ENCODE peak calls at places on chromosomes 1 and 21, in six cellular contexts. One of them, this sample, is unnamed.

GRCh38 chr1:62398377-62398776 is 38.5 kb upstream of the USP1 start:
- DNase-seq in activated CD4-positive, CD25-positive, alpha-beta regulatory T cell treated with anti-CD3 and anti-CD28 coated beads, Interleukin-2, amount 50 U/mL, for 72 hours: no peak
- DNase-seq in non-pigmented ciliary epithelial cell: peak
- DNase-seq in central memory CD4-positive, alpha-beta T cell: no peak
- DNase-seq in psoas muscle: no peak
- DNase-seq in astrocyte of the cerebellum: peak
- DNase-seq in this sample: peak

GRCh38 chr1:53696578-53696977 is 42.4 kb downstream of the GLIS1 start:
- DNase-seq in psoas muscle: no peak
- DNase-seq in activated CD4-positive, CD25-positive, alpha-beta regulatory T cell treated with anti-CD3 and anti-CD28 coated beads, Interleukin-2, amount 50 U/mL, for 72 hours: no peak
- DNase-seq in central memory CD4-positive, alpha-beta T cell: no peak
- DNase-seq in non-pigmented ciliary epithelial cell: no peak
- DNase-seq in astrocyte of the cerebellum: no peak
- DNase-seq in this sample: no peak

GRCh38 chr1:214665606-214666110 is 62.7 kb downstream of the CENPF start:
- DNase-seq in non-pigmented ciliary epithelial cell: no peak
- DNase-seq in central memory CD4-positive, alpha-beta T cell: no peak
- DNase-seq in activated CD4-positive, CD25-positive, alpha-beta regulatory T cell treated with anti-CD3 and anti-CD28 coated beads, Interleukin-2, amount 50 U/mL, for 72 hours: no peak
- DNase-seq in psoas muscle: no peak
- DNase-seq in astrocyte of the cerebellum: no peak
- DNase-seq in this sample: peak

GRCh38 chr1:178271471-178271870 is 177.6 kb downstream of the RASAL2 start:
- DNase-seq in non-pigmented ciliary epithelial cell: no peak
- DNase-seq in psoas muscle: no peak
- DNase-seq in central memory CD4-positive, alpha-beta T cell: no peak
- DNase-seq in astrocyte of the cerebellum: no peak
- DNase-seq in activated CD4-positive, CD25-positive, alpha-beta regulatory T cell treated with anti-CD3 and anti-CD28 coated beads, Interleukin-2, amount 50 U/mL, for 72 hours: no peak
- DNase-seq in this sample: no peak

GRCh38 chr1:7229186-7229585 is 443.9 kb downstream of the CAMTA1 start:
- DNase-seq in activated CD4-positive, CD25-positive, alpha-beta regulatory T cell treated with anti-CD3 and anti-CD28 coated beads, Interleukin-2, amount 50 U/mL, for 72 hours: no peak
- DNase-seq in psoas muscle: no peak
- DNase-seq in non-pigmented ciliary epithelial cell: no peak
- DNase-seq in central memory CD4-positive, alpha-beta T cell: no peak
- DNase-seq in astrocyte of the cerebellum: no peak
- DNase-seq in this sample: no peak

GRCh38 chr1:21649315-21649714 is 19.8 kb downstream of the RAP1GAP start:
- DNase-seq in central memory CD4-positive, alpha-beta T cell: no peak
- DNase-seq in non-pigmented ciliary epithelial cell: no peak
- DNase-seq in activated CD4-positive, CD25-positive, alpha-beta regulatory T cell treated with anti-CD3 and anti-CD28 coated beads, Interleukin-2, amount 50 U/mL, for 72 hours: no peak
- DNase-seq in astrocyte of the cerebellum: no peak
- DNase-seq in psoas muscle: no peak
- DNase-seq in this sample: no peak

GRCh38 chr1:35691571-35692220 is 27.0 kb downstream of the C1orf216 start:
- DNase-seq in psoas muscle: no peak
- DNase-seq in non-pigmented ciliary epithelial cell: no peak
- DNase-seq in activated CD4-positive, CD25-positive, alpha-beta regulatory T cell treated with anti-CD3 and anti-CD28 coated beads, Interleukin-2, amount 50 U/mL, for 72 hours: no peak
- DNase-seq in central memory CD4-positive, alpha-beta T cell: no peak
- DNase-seq in astrocyte of the cerebellum: no peak
- DNase-seq in this sample: no peak

GRCh38 chr1:117001254-117001927 is at the start of gene CD101:
- DNase-seq in activated CD4-positive, CD25-positive, alpha-beta regulatory T cell treated with anti-CD3 and anti-CD28 coated beads, Interleukin-2, amount 50 U/mL, for 72 hours: no peak
- DNase-seq in central memory CD4-positive, alpha-beta T cell: no peak
- DNase-seq in non-pigmented ciliary epithelial cell: no peak
- DNase-seq in psoas muscle: no peak
- DNase-seq in astrocyte of the cerebellum: no peak
- DNase-seq in this sample: no peak

GRCh38 chr1:79859212-79859948 is 852.9 kb upstream of the ADGRL4 start:
- DNase-seq in non-pigmented ciliary epithelial cell: peak
- DNase-seq in psoas muscle: no peak
- DNase-seq in activated CD4-positive, CD25-positive, alpha-beta regulatory T cell treated with anti-CD3 and anti-CD28 coated beads, Interleukin-2, amount 50 U/mL, for 72 hours: no peak
- DNase-seq in astrocyte of the cerebellum: peak
- DNase-seq in central memory CD4-positive, alpha-beta T cell: no peak
- DNase-seq in this sample: peak

GRCh38 chr1:111142358-111142975 is 2.4 kb downstream of the CEPT1 start:
- DNase-seq in activated CD4-positive, CD25-positive, alpha-beta regulatory T cell treated with anti-CD3 and anti-CD28 coated beads, Interleukin-2, amount 50 U/mL, for 72 hours: no peak
- DNase-seq in psoas muscle: no peak
- DNase-seq in non-pigmented ciliary epithelial cell: no peak
- DNase-seq in astrocyte of the cerebellum: no peak
- DNase-seq in central memory CD4-positive, alpha-beta T cell: no peak
- DNase-seq in this sample: no peak

GRCh38 chr1:56803561-56804156 is 15.5 kb downstream of the FYB2 start:
- DNase-seq in astrocyte of the cerebellum: no peak
- DNase-seq in central memory CD4-positive, alpha-beta T cell: no peak
- DNase-seq in non-pigmented ciliary epithelial cell: no peak
- DNase-seq in psoas muscle: no peak
- DNase-seq in activated CD4-positive, CD25-positive, alpha-beta regulatory T cell treated with anti-CD3 and anti-CD28 coated beads, Interleukin-2, amount 50 U/mL, for 72 hours: no peak
- DNase-seq in this sample: peak

GRCh38 chr1:212782422-212783154 is 9.0 kb downstream of the NSL1 start:
- DNase-seq in psoas muscle: no peak
- DNase-seq in astrocyte of the cerebellum: no peak
- DNase-seq in activated CD4-positive, CD25-positive, alpha-beta regulatory T cell treated with anti-CD3 and anti-CD28 coated beads, Interleukin-2, amount 50 U/mL, for 72 hours: no peak
- DNase-seq in central memory CD4-positive, alpha-beta T cell: no peak
- DNase-seq in non-pigmented ciliary epithelial cell: no peak
- DNase-seq in this sample: peak

GRCh38 chr1:100423832-100424337 is 71.6 kb downstream of the CDC14A start:
- DNase-seq in astrocyte of the cerebellum: no peak
- DNase-seq in psoas muscle: no peak
- DNase-seq in activated CD4-positive, CD25-positive, alpha-beta regulatory T cell treated with anti-CD3 and anti-CD28 coated beads, Interleukin-2, amount 50 U/mL, for 72 hours: peak
- DNase-seq in central memory CD4-positive, alpha-beta T cell: peak
- DNase-seq in non-pigmented ciliary epithelial cell: no peak
- DNase-seq in this sample: no peak

GRCh38 chr1:230345139-230345885 is 80.8 kb downstream of the PGBD5 start:
- DNase-seq in central memory CD4-positive, alpha-beta T cell: no peak
- DNase-seq in activated CD4-positive, CD25-positive, alpha-beta regulatory T cell treated with anti-CD3 and anti-CD28 coated beads, Interleukin-2, amount 50 U/mL, for 72 hours: no peak
- DNase-seq in non-pigmented ciliary epithelial cell: no peak
- DNase-seq in psoas muscle: no peak
- DNase-seq in astrocyte of the cerebellum: no peak
- DNase-seq in this sample: no peak

GRCh38 chr1:100290291-100290690 is 24.3 kb downstream of the RTCA start:
- DNase-seq in activated CD4-positive, CD25-positive, alpha-beta regulatory T cell treated with anti-CD3 and anti-CD28 coated beads, Interleukin-2, amount 50 U/mL, for 72 hours: no peak
- DNase-seq in astrocyte of the cerebellum: no peak
- DNase-seq in central memory CD4-positive, alpha-beta T cell: no peak
- DNase-seq in non-pigmented ciliary epithelial cell: no peak
- DNase-seq in psoas muscle: no peak
- DNase-seq in this sample: peak

GRCh38 chr1:226268421-226269124 is 40.4 kb downstream of the LIN9 start:
- DNase-seq in central memory CD4-positive, alpha-beta T cell: no peak
- DNase-seq in astrocyte of the cerebellum: no peak
- DNase-seq in non-pigmented ciliary epithelial cell: peak
- DNase-seq in psoas muscle: no peak
- DNase-seq in activated CD4-positive, CD25-positive, alpha-beta regulatory T cell treated with anti-CD3 and anti-CD28 coated beads, Interleukin-2, amount 50 U/mL, for 72 hours: no peak
- DNase-seq in this sample: peak

GRCh38 chr1:31063636-31064035 is 1.9 kb downstream of the PUM1 start:
- DNase-seq in astrocyte of the cerebellum: no peak
- DNase-seq in non-pigmented ciliary epithelial cell: no peak
- DNase-seq in psoas muscle: no peak
- DNase-seq in activated CD4-positive, CD25-positive, alpha-beta regulatory T cell treated with anti-CD3 and anti-CD28 coated beads, Interleukin-2, amount 50 U/mL, for 72 hours: no peak
- DNase-seq in central memory CD4-positive, alpha-beta T cell: no peak
- DNase-seq in this sample: peak

GRCh38 chr1:9490605-9491339 is 48.5 kb upstream of the SLC25A33 start:
- DNase-seq in non-pigmented ciliary epithelial cell: peak
- DNase-seq in central memory CD4-positive, alpha-beta T cell: peak
- DNase-seq in psoas muscle: peak
- DNase-seq in astrocyte of the cerebellum: peak
- DNase-seq in activated CD4-positive, CD25-positive, alpha-beta regulatory T cell treated with anti-CD3 and anti-CD28 coated beads, Interleukin-2, amount 50 U/mL, for 72 hours: peak
- DNase-seq in this sample: peak

GRCh38 chr1:157274698-157275534 is 136.7 kb upstream of the ETV3 start:
- DNase-seq in central memory CD4-positive, alpha-beta T cell: no peak
- DNase-seq in activated CD4-positive, CD25-positive, alpha-beta regulatory T cell treated with anti-CD3 and anti-CD28 coated beads, Interleukin-2, amount 50 U/mL, for 72 hours: no peak
- DNase-seq in astrocyte of the cerebellum: peak
- DNase-seq in psoas muscle: no peak
- DNase-seq in non-pigmented ciliary epithelial cell: no peak
- DNase-seq in this sample: peak

GRCh38 chr1:117225931-117226330 is 15.2 kb upstream of the VTCN1 start:
- DNase-seq in psoas muscle: no peak
- DNase-seq in activated CD4-positive, CD25-positive, alpha-beta regulatory T cell treated with anti-CD3 and anti-CD28 coated beads, Interleukin-2, amount 50 U/mL, for 72 hours: no peak
- DNase-seq in non-pigmented ciliary epithelial cell: no peak
- DNase-seq in central memory CD4-positive, alpha-beta T cell: no peak
- DNase-seq in astrocyte of the cerebellum: no peak
- DNase-seq in this sample: no peak

GRCh38 chr1:40385437-40386310 is 12.1 kb downstream of the SMAP2 start:
- DNase-seq in activated CD4-positive, CD25-positive, alpha-beta regulatory T cell treated with anti-CD3 and anti-CD28 coated beads, Interleukin-2, amount 50 U/mL, for 72 hours: no peak
- DNase-seq in astrocyte of the cerebellum: no peak
- DNase-seq in psoas muscle: no peak
- DNase-seq in central memory CD4-positive, alpha-beta T cell: peak
- DNase-seq in non-pigmented ciliary epithelial cell: no peak
- DNase-seq in this sample: no peak

GRCh38 chr21:28737671-28738279 is 254.9 kb downstream of the LTN1 start:
- DNase-seq in activated CD4-positive, CD25-positive, alpha-beta regulatory T cell treated with anti-CD3 and anti-CD28 coated beads, Interleukin-2, amount 50 U/mL, for 72 hours: no peak
- DNase-seq in psoas muscle: no peak
- DNase-seq in astrocyte of the cerebellum: no peak
- DNase-seq in non-pigmented ciliary epithelial cell: no peak
- DNase-seq in central memory CD4-positive, alpha-beta T cell: no peak
- DNase-seq in this sample: peak

GRCh38 chr1:86687595-86687994 is 16.8 kb upstream of the SH3GLB1 start:
- DNase-seq in activated CD4-positive, CD25-positive, alpha-beta regulatory T cell treated with anti-CD3 and anti-CD28 coated beads, Interleukin-2, amount 50 U/mL, for 72 hours: no peak
- DNase-seq in central memory CD4-positive, alpha-beta T cell: no peak
- DNase-seq in astrocyte of the cerebellum: no peak
- DNase-seq in non-pigmented ciliary epithelial cell: no peak
- DNase-seq in psoas muscle: no peak
- DNase-seq in this sample: no peak

GRCh38 chr1:9181990-9182783 is 52.4 kb upstream of the H6PD start:
- DNase-seq in non-pigmented ciliary epithelial cell: no peak
- DNase-seq in central memory CD4-positive, alpha-beta T cell: no peak
- DNase-seq in activated CD4-positive, CD25-positive, alpha-beta regulatory T cell treated with anti-CD3 and anti-CD28 coated beads, Interleukin-2, amount 50 U/mL, for 72 hours: peak
- DNase-seq in astrocyte of the cerebellum: no peak
- DNase-seq in psoas muscle: peak
- DNase-seq in this sample: no peak

GRCh38 chr1:82979593-82980230 is 1019.2 kb downstream of the TTLL7 start:
- DNase-seq in astrocyte of the cerebellum: no peak
- DNase-seq in non-pigmented ciliary epithelial cell: no peak
- DNase-seq in central memory CD4-positive, alpha-beta T cell: no peak
- DNase-seq in activated CD4-positive, CD25-positive, alpha-beta regulatory T cell treated with anti-CD3 and anti-CD28 coated beads, Interleukin-2, amount 50 U/mL, for 72 hours: no peak
- DNase-seq in psoas muscle: no peak
- DNase-seq in this sample: no peak

GRCh38 chr1:33032126-33032869 is 4.4 kb downstream of the AK2 start:
- DNase-seq in psoas muscle: no peak
- DNase-seq in activated CD4-positive, CD25-positive, alpha-beta regulatory T cell treated with anti-CD3 and anti-CD28 coated beads, Interleukin-2, amount 50 U/mL, for 72 hours: no peak
- DNase-seq in astrocyte of the cerebellum: no peak
- DNase-seq in non-pigmented ciliary epithelial cell: no peak
- DNase-seq in central memory CD4-positive, alpha-beta T cell: no peak
- DNase-seq in this sample: peak

GRCh38 chr1:242178924-242179708 is 180.2 kb upstream of the MAP1LC3C start:
- DNase-seq in central memory CD4-positive, alpha-beta T cell: no peak
- DNase-seq in psoas muscle: no peak
- DNase-seq in astrocyte of the cerebellum: no peak
- DNase-seq in non-pigmented ciliary epithelial cell: no peak
- DNase-seq in activated CD4-positive, CD25-positive, alpha-beta regulatory T cell treated with anti-CD3 and anti-CD28 coated beads, Interleukin-2, amount 50 U/mL, for 72 hours: no peak
- DNase-seq in this sample: no peak

GRCh38 chr1:2312196-2312588 is 79.2 kb downstream of the MORN1 start:
- DNase-seq in activated CD4-positive, CD25-positive, alpha-beta regulatory T cell treated with anti-CD3 and anti-CD28 coated beads, Interleukin-2, amount 50 U/mL, for 72 hours: no peak
- DNase-seq in astrocyte of the cerebellum: no peak
- DNase-seq in non-pigmented ciliary epithelial cell: no peak
- DNase-seq in central memory CD4-positive, alpha-beta T cell: no peak
- DNase-seq in psoas muscle: no peak
- DNase-seq in this sample: no peak

GRCh38 chr1:199220046-199220445 is 581.2 kb downstream of the PTPRC start:
- DNase-seq in astrocyte of the cerebellum: no peak
- DNase-seq in activated CD4-positive, CD25-positive, alpha-beta regulatory T cell treated with anti-CD3 and anti-CD28 coated beads, Interleukin-2, amount 50 U/mL, for 72 hours: no peak
- DNase-seq in central memory CD4-positive, alpha-beta T cell: no peak
- DNase-seq in non-pigmented ciliary epithelial cell: no peak
- DNase-seq in psoas muscle: no peak
- DNase-seq in this sample: no peak

GRCh38 chr1:159296697-159297375 is 5.3 kb upstream of the FCER1A start:
- DNase-seq in non-pigmented ciliary epithelial cell: no peak
- DNase-seq in activated CD4-positive, CD25-positive, alpha-beta regulatory T cell treated with anti-CD3 and anti-CD28 coated beads, Interleukin-2, amount 50 U/mL, for 72 hours: no peak
- DNase-seq in central memory CD4-positive, alpha-beta T cell: no peak
- DNase-seq in astrocyte of the cerebellum: no peak
- DNase-seq in psoas muscle: no peak
- DNase-seq in this sample: no peak

GRCh38 chr1:234772345-234773147 is 162.6 kb upstream of the IRF2BP2 start:
- DNase-seq in non-pigmented ciliary epithelial cell: peak
- DNase-seq in activated CD4-positive, CD25-positive, alpha-beta regulatory T cell treated with anti-CD3 and anti-CD28 coated beads, Interleukin-2, amount 50 U/mL, for 72 hours: peak
- DNase-seq in psoas muscle: peak
- DNase-seq in central memory CD4-positive, alpha-beta T cell: peak
- DNase-seq in astrocyte of the cerebellum: peak
- DNase-seq in this sample: peak

GRCh38 chr1:45493116-45493697 is 2.2 kb upstream of the TESK2 start:
- DNase-seq in central memory CD4-positive, alpha-beta T cell: peak
- DNase-seq in non-pigmented ciliary epithelial cell: no peak
- DNase-seq in activated CD4-positive, CD25-positive, alpha-beta regulatory T cell treated with anti-CD3 and anti-CD28 coated beads, Interleukin-2, amount 50 U/mL, for 72 hours: no peak
- DNase-seq in astrocyte of the cerebellum: peak
- DNase-seq in psoas muscle: no peak
- DNase-seq in this sample: peak

GRCh38 chr1:89001510-89001909 is 9.1 kb upstream of the KYAT3 start:
- DNase-seq in psoas muscle: no peak
- DNase-seq in activated CD4-positive, CD25-positive, alpha-beta regulatory T cell treated with anti-CD3 and anti-CD28 coated beads, Interleukin-2, amount 50 U/mL, for 72 hours: no peak
- DNase-seq in astrocyte of the cerebellum: no peak
- DNase-seq in central memory CD4-positive, alpha-beta T cell: no peak
- DNase-seq in non-pigmented ciliary epithelial cell: no peak
- DNase-seq in this sample: peak

GRCh38 chr1:58620926-58621325 is 43.9 kb upstream of the TACSTD2 start:
- DNase-seq in central memory CD4-positive, alpha-beta T cell: no peak
- DNase-seq in psoas muscle: no peak
- DNase-seq in activated CD4-positive, CD25-positive, alpha-beta regulatory T cell treated with anti-CD3 and anti-CD28 coated beads, Interleukin-2, amount 50 U/mL, for 72 hours: no peak
- DNase-seq in astrocyte of the cerebellum: no peak
- DNase-seq in non-pigmented ciliary epithelial cell: no peak
- DNase-seq in this sample: no peak